ENCODE peak calls at places on chromosome 18, in four cellular contexts. T is OCI-M1, B is anterior cingulate cortex, W is astrocyte of the spinal cord. P is an unnamed sample.
A peak's percentile ranks its signal among the peaks of the same experiment; 100 is the strongest.

GRCh38 chr18:78627546-78628315 is 351.9 kb upstream of the SALL3 start:
- DNase-seq in T (no peak), B (no peak), W (no peak), P (no peak)

GRCh38 chr18:31931886-31932240 is 11.1 kb downstream of the TRAPPC8 start:
- DNase-seq in T (no peak), B (no peak), W (no peak), P (no peak)

GRCh38 chr18:9535430-9535972 is 60.2 kb downstream of the RALBP1 start:
- DNase-seq in T (no peak), B (no peak), W (peak; percentile 92), P (no peak)

GRCh38 chr18:69677595-69677994 is 270.1 kb downstream of the CD226 start:
- DNase-seq in T (no peak), B (no peak), W (no peak), P (no peak)

GRCh38 chr18:22609642-22610041 is 191.9 kb upstream of the CTAGE1 start:
- DNase-seq in T (no peak), B (no peak), W (peak; percentile 29), P (no peak)

GRCh38 chr18:49859725-49860124 is 46.4 kb upstream of the ACAA2 start:
- DNase-seq in T (no peak), B (no peak), W (no peak), P (no peak)

GRCh38 chr18:9506046-9506792 is 30.9 kb downstream of the RALBP1 start:
- DNase-seq in T (peak; percentile 67), B (no peak), W (peak; percentile 51), P (no peak)

GRCh38 chr18:79439201-79440023 is 43.7 kb downstream of the NFATC1 start:
- DNase-seq in T (no peak), B (no peak), W (peak; percentile 42), P (peak; percentile 55)

GRCh38 chr18:43661570-43661969 is 384.3 kb upstream of the SYT4 start:
- DNase-seq in T (peak; percentile 82), B (no peak), W (peak; percentile 82), P (peak; percentile 7)

GRCh38 chr18:72543362-72544055 is 633 bp downstream of the CBLN2 start:
- DNase-seq in T (no peak), B (no peak), W (no peak), P (no peak)

GRCh38 chr18:35747894-35748472 is 166.4 kb downstream of the GALNT1 start:
- DNase-seq in T (no peak), B (no peak), W (no peak), P (no peak)

GRCh38 chr18:49094979-49095632 is 144.3 kb upstream of the SMAD7 start:
- DNase-seq in T (peak; percentile 13), B (no peak), W (peak; percentile 80), P (no peak)

GRCh38 chr18:5998907-5999306 is 103.6 kb upstream of the TMEM200C start:
- DNase-seq in T (no peak), B (no peak), W (no peak), P (no peak)

GRCh38 chr18:58223717-58224424 is 179.8 kb downstream of the NEDD4L start:
- DNase-seq in T (peak; percentile 22), B (no peak), W (peak; percentile 81), P (peak; percentile 59)

GRCh38 chr18:50193796-50194622 is 938 bp downstream of the MYO5B start:
- DNase-seq in T (no peak), B (no peak), W (no peak), P (no peak)

P was measured in erythroblast.